ENCODE peak calls at places on chromosomes 12 and 14, in four cellular contexts. X is kidney tubule cell, G is HCEC 1CT, V is GM03348. R is an unnamed sample.

GRCh38 chr14:25095784-25096390 is 45.9 kb upstream of the STXBP6 start:
- DNase-seq in X (peak), G (no peak), V (no peak), R (no peak)

GRCh38 chr14:52015411-52016030 is 26.2 kb downstream of the RTRAF start:
- DNase-seq in X (peak), G (peak), V (peak), R (no peak)

GRCh38 chr12:70719672-70720420 is 82.6 kb upstream of the PTPRB start:
- DNase-seq in X (peak), G (peak), V (peak), R (no peak)

GRCh38 chr12:115577401-115577800 is 700.1 kb downstream of the MED13L start:
- DNase-seq in X (no peak), G (no peak), V (no peak), R (no peak)

GRCh38 chr12:131491155-131491554 is 219.7 kb upstream of the SFSWAP start:
- DNase-seq in X (no peak), G (no peak), V (no peak), R (no peak)

GRCh38 chr12:107444771-107445170 is 240.8 kb upstream of the PWP1 start:
- DNase-seq in X (no peak), G (no peak), V (no peak), R (no peak)

GRCh38 chr12:753401-754237 is 1.2 kb downstream of the WNK1 start:
- DNase-seq in X (peak), G (peak), V (peak), R (peak)

GRCh38 chr12:65881965-65882413 is 57.7 kb downstream of the HMGA2 start:
- DNase-seq in X (peak), G (no peak), V (peak), R (no peak)

GRCh38 chr12:129911437-129912049 is 7.7 kb upstream of the TMEM132D start:
- DNase-seq in X (peak), G (no peak), V (peak), R (no peak)

GRCh38 chr12:10661338-10661737 is 12.5 kb downstream of the STYK1 start:
- DNase-seq in X (peak), G (peak), V (peak), R (no peak)

R was measured in stimulated activated CD4-positive, alpha-beta T cell treated with anti-CD3 and anti-CD28 coated beads, Interleukin-1b, Interleukin-23, amount 100 ng/mL, for 4 hours.